ENCODE peak calls at places on chromosomes 7 and 10, in nine cellular contexts. F is non-pigmented ciliary epithelial cell; I is activated T-helper 1 cell treated with Interleukin-2 at 50 U/mL for 16 hours; V is effector memory CD4-positive, alpha-beta T cell; J is Caki2; W is endodermal cell; Y is left kidney; C is T-cell; S is stimulated activated CD8-positive, alpha-beta memory T cell treated with anti-CD3 and anti-CD28 coated beads, Interleukin-4, amount 100 ng/mL, for 4 hours. A is an unnamed sample.
A peak's percentile ranks its signal among the peaks of the same experiment; 100 is the strongest.

GRCh38 chr7:134890246-134891240 is 95.8 kb upstream of the AGBL3 start:
- DNase-seq in F (no peak), I (no peak), V (no peak), J (no peak), W (no peak), Y (peak; percentile 32), C (no peak), S (no peak), A (no peak)

GRCh38 chr10:91598211-91598981 is 34.5 kb downstream of the PPP1R3C start:
- DNase-seq in F (no peak), I (no peak), V (no peak), J (peak; percentile 73), W (no peak), Y (no peak), C (no peak), S (no peak), A (no peak)

GRCh38 chr7:89761173-89761572 is 393.1 kb upstream of the STEAP1 start:
- DNase-seq in F (no peak), I (no peak), V (no peak), J (no peak), W (no peak), Y (no peak), C (no peak), S (no peak), A (no peak)

GRCh38 chr7:27095897-27096755 is at the start of gene HOXA1:
- DNase-seq in F (no peak), I (peak; percentile 36), V (peak; percentile 70), J (peak; percentile 94), W (peak; percentile 90), Y (peak; percentile 97), C (peak; percentile 23), S (peak; percentile 50), A (no peak)

GRCh38 chr10:86164216-86164774 is 202.3 kb downstream of the GRID1 start:
- DNase-seq in F (no peak), I (no peak), V (no peak), J (peak; percentile 57), W (no peak), Y (peak; percentile 19), C (no peak), S (no peak), A (peak; percentile 87)

GRCh38 chr7:120735791-120736190 is 122.2 kb downstream of the TSPAN12 start:
- DNase-seq in F (peak; percentile 51), I (no peak), V (no peak), J (no peak), W (no peak), Y (no peak), C (no peak), S (no peak), A (no peak)

GRCh38 chr10:106931159-106931852 is 233.2 kb downstream of the SORCS1 start:
- DNase-seq in F (no peak), I (no peak), V (no peak), J (no peak), W (no peak), Y (no peak), C (no peak), S (no peak), A (no peak)

GRCh38 chr10:30581779-30582380 is 47.7 kb downstream of the LYZL2 start:
- DNase-seq in F (peak; percentile 13), I (no peak), V (no peak), J (peak; percentile 29), W (peak; percentile 70), Y (peak; percentile 76), C (no peak), S (no peak), A (no peak)

GRCh38 chr7:110386914-110387313 is 704.0 kb upstream of the LRRN3 start:
- DNase-seq in F (peak; percentile 59), I (no peak), V (no peak), J (peak; percentile 83), W (no peak), Y (peak; percentile 37), C (no peak), S (no peak), A (peak; percentile 88)

GRCh38 chr10:120085386-120085785 is 192.9 kb downstream of the SEC23IP start:
- DNase-seq in F (no peak), I (no peak), V (no peak), J (no peak), W (no peak), Y (peak; percentile 49), C (no peak), S (no peak), A (no peak)

GRCh38 chr10:87622290-87623004 is 37.2 kb upstream of the PAPSS2 start:
- DNase-seq in F (no peak), I (no peak), V (no peak), J (no peak), W (peak; percentile 76), Y (no peak), C (no peak), S (no peak), A (no peak)

GRCh38 chr10:79026341-79026761 is 42.4 kb upstream of the ZMIZ1 start:
- DNase-seq in F (no peak), I (no peak), V (no peak), J (no peak), W (peak; percentile 33), Y (no peak), C (no peak), S (no peak), A (no peak)

GRCh38 chr10:99872367-99873162 is 90.1 kb downstream of the ABCC2 start:
- DNase-seq in F (peak; percentile 8), I (no peak), V (no peak), J (peak; percentile 19), W (peak; percentile 36), Y (no peak), C (no peak), S (no peak), A (peak; percentile 18)

GRCh38 chr7:17275749-17276671 is 22.4 kb upstream of the AHR start:
- DNase-seq in F (peak; percentile 94), I (no peak), V (no peak), J (peak; percentile 18), W (no peak), Y (no peak), C (no peak), S (no peak), A (peak; percentile 72)

GRCh38 chr10:131149111-131149510 is 162.4 kb downstream of the TCERG1L start:
- DNase-seq in F (no peak), I (no peak), V (no peak), J (no peak), W (no peak), Y (no peak), C (no peak), S (no peak), A (no peak)

GRCh38 chr7:22990588-22990949 is 23.4 kb downstream of the HYCC1 start:
- DNase-seq in F (peak; percentile 34), I (no peak), V (no peak), J (no peak), W (no peak), Y (no peak), C (no peak), S (no peak), A (no peak)